ENCODE peak calls at places on chromosomes 16 and 17, in nine cellular contexts. M, I, D, E, U, C, H, O and R are unnamed samples.

GRCh38 chr17:57918017-57918895 is 37.0 kb downstream of the CUEDC1 start:
- DNase-seq in M (no peak), I (no peak), D (peak; percentile 46), E (no peak), U (no peak), C (no peak), H (no peak), O (no peak), R (no peak)

GRCh38 chr16:1820973-1821290 is 5.7 kb downstream of the HAGH start:
- DNase-seq in M (no peak), I (no peak), D (no peak), E (peak; percentile 72), U (no peak), C (no peak), H (no peak), O (no peak), R (no peak)

GRCh38 chr17:77127735-77128361 is 12.9 kb upstream of the SEC14L1 start:
- DNase-seq in M (no peak), I (peak; percentile 76), D (peak; percentile 31), E (peak; percentile 84), U (no peak), C (peak; percentile 89), H (peak; percentile 72), O (no peak), R (peak; percentile 88)

GRCh38 chr16:71610936-71611871 is 14.8 kb upstream of the MARVELD3 start:
- DNase-seq in M (peak; percentile 64), I (peak; percentile 78), D (peak; percentile 91), E (peak; percentile 95), U (peak; percentile 98), C (peak; percentile 78), H (peak; percentile 28), O (peak; percentile 59), R (peak; percentile 92)

GRCh38 chr17:82859431-82860403 is 19.9 kb upstream of the ZNF750 start:
- DNase-seq in M (peak; percentile 91), I (no peak), D (peak; percentile 46), E (peak; percentile 88), U (no peak), C (no peak), H (no peak), O (peak; percentile 91), R (peak; percentile 92)

GRCh38 chr17:19418312-19418992 is 7.4 kb downstream of the RNF112 start:
- DNase-seq in M (peak; percentile 24), I (no peak), D (no peak), E (no peak), U (no peak), C (no peak), H (no peak), O (no peak), R (no peak)

GRCh38 chr17:82882715-82883446 is 43.1 kb upstream of the ZNF750 start:
- DNase-seq in M (no peak), I (peak; percentile 70), D (no peak), E (peak; percentile 90), U (no peak), C (peak; percentile 90), H (peak; percentile 45), O (no peak), R (peak; percentile 93)

GRCh38 chr16:14628806-14629611 is 1.1 kb downstream of the PARN start:
- DNase-seq in M (no peak), I (no peak), D (no peak), E (no peak), U (no peak), C (no peak), H (no peak), O (no peak), R (no peak)

GRCh38 chr17:83079340-83079747 is at the start of gene METRNL:
- DNase-seq in M (no peak), I (peak; percentile 87), D (peak; percentile 86), E (peak; percentile 97), U (peak; percentile 80), C (peak; percentile 83), H (peak; percentile 55), O (no peak), R (peak; percentile 94)

GRCh38 chr17:19313066-19313745 is 49.3 kb downstream of the B9D1 start:
- DNase-seq in M (no peak), I (no peak), D (no peak), E (no peak), U (no peak), C (no peak), H (no peak), O (no peak), R (peak; percentile 69)

GRCh38 chr17:1005361-1005946 is 8.5 kb downstream of the TIMM22 start:
- DNase-seq in M (peak; percentile 93), I (peak; percentile 58), D (no peak), E (peak; percentile 60), U (no peak), C (peak; percentile 85), H (peak; percentile 58), O (no peak), R (peak; percentile 78)

GRCh38 chr17:61579961-61580360 is 11.1 kb downstream of the NACA2 start:
- DNase-seq in M (no peak), I (no peak), D (no peak), E (no peak), U (no peak), C (no peak), H (no peak), O (no peak), R (no peak)

DNA sequence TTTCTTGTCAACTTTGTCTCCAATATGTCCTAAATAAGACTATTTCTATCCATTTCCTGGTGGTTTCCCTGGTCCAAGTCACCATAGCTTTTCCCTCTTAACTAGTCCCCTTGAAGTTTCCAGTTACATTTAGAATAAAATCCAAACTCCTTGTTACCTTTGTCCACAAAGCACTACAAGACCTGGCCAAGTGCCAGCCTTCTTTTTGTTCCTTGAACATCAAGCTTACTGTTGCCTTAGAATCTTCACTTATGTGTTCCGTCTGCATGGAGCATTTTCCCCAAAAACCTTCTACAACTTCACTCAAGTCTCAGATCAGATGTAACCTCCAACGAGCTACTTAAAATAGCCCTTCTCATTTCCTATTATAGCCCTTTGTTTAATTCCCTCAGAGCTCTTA is 101.4 kb downstream of the ITFG1 start:
- DNase-seq in M (peak; percentile 4), I (no peak), D (no peak), E (no peak), U (no peak), C (peak; percentile 46), H (no peak), O (no peak), R (no peak)
- H3K36me3 ChIP-seq in M (no peaks in the 10 kb centered on the region), I (no peaks in the 10 kb centered on the region), D (peaks cover 13% of the 10 kb centered on the region), E (peaks cover 4% of the 10 kb centered on the region), U (no peaks in the 10 kb centered on the region), C (peaks cover 16% of the 10 kb centered on the region), H (no peaks in the 10 kb centered on the region), O (no peaks in the 10 kb centered on the region), R (peaks cover 23% of the 10 kb centered on the region)

GRCh38 chr17:80425835-80426426 is 11.0 kb downstream of the ENDOV start:
- DNase-seq in M (no peak), I (no peak), D (no peak), E (no peak), U (no peak), C (no peak), H (no peak), O (no peak), R (peak; percentile 59)
- TF ChIP-seq POLR2A in M (no peak), I (no peak), D (no peak), E (no peak), U (no peak), C (no peak), H (no peak), O (no peak), R (no peak)

DNA sequence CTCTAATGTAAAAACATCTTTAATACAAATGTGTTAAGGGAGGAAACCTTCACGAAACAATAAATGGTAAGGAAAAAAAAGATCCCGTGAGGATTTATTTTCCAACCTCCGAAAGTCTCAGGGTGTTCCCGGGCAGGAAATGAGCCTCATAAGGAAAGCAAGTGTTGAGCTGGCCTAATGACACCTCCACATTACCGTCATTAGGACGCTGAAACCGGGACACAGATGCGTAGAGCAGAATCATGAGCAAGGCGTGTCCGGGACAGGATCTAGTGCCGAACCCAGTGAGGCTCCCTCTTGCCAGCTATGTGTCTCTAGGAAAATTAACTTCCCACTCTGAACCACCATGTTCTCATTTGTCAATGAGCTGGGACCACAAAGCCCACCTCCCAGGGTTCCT is 22.7 kb upstream of the CYTH1 start:
- DNase-seq in M (peak; percentile 54), I (no peak), D (no peak), E (no peak), U (no peak), C (no peak), H (no peak), O (no peak), R (no peak)
- TF ChIP-seq POLR2AphosphoS5 in M (no peak), I (no peak), D (no peak), E (peak; percentile 80), U (no peak), C (peak; percentile 26), H (no peak), O (no peak), R (no peak)

GRCh38 chr17:7241047-7241733 is 1.1 kb downstream of the GABARAP start:
- DNase-seq in M (no peak), I (no peak), D (no peak), E (no peak), U (no peak), C (no peak), H (no peak), O (no peak), R (no peak)
- H3K36me3 ChIP-seq in M (peaks cover 14% of the 10 kb centered on the region), I (peaks cover 28% of the 10 kb centered on the region), D (peaks cover 52% of the 10 kb centered on the region), E (peaks cover 43% of the 10 kb centered on the region), U (peaks cover 8% of the 10 kb centered on the region), C (peaks cover 46% of the 10 kb centered on the region), H (no peaks in the 10 kb centered on the region), O (peaks cover 22% of the 10 kb centered on the region), R (peaks cover 57% of the 10 kb centered on the region)

DNA sequence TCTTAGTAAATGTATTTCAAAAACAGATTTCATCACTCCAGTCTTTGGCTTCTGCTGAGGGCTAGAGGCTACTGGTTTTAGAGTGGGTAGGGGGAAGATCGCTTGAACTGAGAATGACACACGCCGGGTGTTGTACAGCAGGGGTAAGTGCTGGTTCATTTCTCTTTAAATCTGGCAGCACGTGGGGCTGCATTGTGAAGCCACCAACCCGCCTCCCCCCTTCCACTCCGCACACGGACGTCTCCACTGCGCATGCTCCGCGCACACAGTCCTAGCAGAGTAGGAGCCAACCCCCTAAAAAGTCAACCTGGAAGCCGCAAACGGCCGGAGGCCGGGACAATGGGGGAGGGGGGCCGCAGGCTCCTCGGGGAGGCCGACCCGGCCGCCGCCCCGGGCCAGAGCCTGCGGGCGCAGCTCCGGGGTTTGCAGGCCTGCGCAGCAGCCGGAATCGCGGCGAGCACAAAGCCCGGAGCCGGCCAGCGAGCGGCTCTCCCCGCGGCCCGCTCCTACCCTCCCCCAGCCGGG is 1.3 kb downstream of the UBE2G1 start:
- DNase-seq in M (peak; percentile 94), I (peak; percentile 92), D (peak; percentile 68), E (peak; percentile 93), U (peak; percentile 86), C (peak; percentile 90), H (peak; percentile 84), O (peak; percentile 86), R (peak; percentile 97)
- TF ChIP-seq POLR2A in M (peak; percentile 71), I (peak; percentile 70), D (no peak), E (peak; percentile 80), U (peak; percentile 94), C (no peak), H (no peak), O (peak; percentile 47), R (no peak)